ENCODE peak calls at places on chromosomes 5 and 9, in seven cellular contexts. A is OCI-LY7, L is neural progenitor cell, C is HCT116, Z is PC-3, G is MM.1S, F is GM23338. V is an unnamed sample.

GRCh38 chr5:155268770-155269425 is 255.3 kb downstream of the KIF4B start:
- DNase-seq in F (no peak), Z (no peak), G (no peak), C (no peak), A (no peak), L (no peak), V (no peak)

GRCh38 chr9:130531670-130532069 is 47.7 kb upstream of the FUBP3 start:
- DNase-seq in C (no peak), G (no peak), L (no peak), Z (no peak), A (no peak), F (no peak), V (no peak)

GRCh38 chr5:85621668-85622067 is 996.1 kb upstream of the COX7C start:
- DNase-seq in Z (no peak), A (no peak), L (no peak), C (no peak), G (no peak), F (no peak), V (no peak)

GRCh38 chr9:114343471-114344187 is 14.0 kb downstream of the ORM2 start:
- DNase-seq in G (no peak), Z (no peak), F (no peak), A (no peak), L (no peak), C (no peak), V (peak)

GRCh38 chr5:153831976-153832375 is 206.7 kb downstream of the FAM114A2 start:
- DNase-seq in L (peak), C (peak), A (peak), F (peak), G (peak), Z (peak), V (peak)

GRCh38 chr9:37760416-37761165 is 7.0 kb downstream of the TRMT10B start:
- DNase-seq in F (no peak), C (no peak), A (no peak), Z (peak), L (no peak), G (no peak), V (peak)

GRCh38 chr9:122941560-122942234 is 877 bp downstream of the RABGAP1 start:
- DNase-seq in G (peak), C (no peak), L (no peak), Z (peak), F (peak), A (no peak), V (peak)

GRCh38 chr5:152883061-152883460 is 478.0 kb upstream of the NMUR2 start:
- DNase-seq in F (no peak), Z (no peak), C (no peak), G (no peak), A (no peak), L (no peak), V (no peak)

GRCh38 chr9:33860200-33860871 is 43.4 kb downstream of the UBE2R2 start:
- DNase-seq in G (no peak), L (no peak), C (no peak), A (no peak), Z (no peak), F (peak), V (peak)

GRCh38 chr9:121729769-121730168 is 78.3 kb downstream of the DAB2IP start:
- DNase-seq in Z (no peak), A (no peak), L (no peak), C (no peak), G (no peak), F (no peak), V (no peak)

GRCh38 chr5:127392762-127393161 is 102.2 kb downstream of the MEGF10 start:
- DNase-seq in F (no peak), L (no peak), C (no peak), Z (no peak), A (peak), G (peak), V (peak)

GRCh38 chr9:13557724-13558123 is 278.2 kb upstream of the MPDZ start:
- DNase-seq in Z (no peak), A (no peak), C (no peak), F (no peak), L (no peak), G (no peak), V (no peak)

GRCh38 chr9:13445123-13445522 is 165.6 kb upstream of the MPDZ start:
- DNase-seq in L (no peak), F (no peak), A (no peak), G (no peak), C (no peak), Z (no peak), V (no peak)

GRCh38 chr9:98708933-98709911 is at the start of gene GABBR2:
- DNase-seq in L (peak), Z (no peak), F (peak), G (no peak), A (no peak), C (no peak), V (peak)

GRCh38 chr5:89087551-89088318 is 204.8 kb upstream of the MEF2C start:
- DNase-seq in L (peak), C (no peak), A (no peak), G (no peak), Z (no peak), F (peak), V (no peak)

GRCh38 chr5:75510836-75511434 is 494 bp downstream of the CERT1 start:
- DNase-seq in G (peak), L (peak), F (peak), C (no peak), A (peak), Z (peak), V (peak)

GRCh38 chr5:24621809-24622208 is 23.0 kb downstream of the CDH10 start:
- DNase-seq in Z (peak), F (no peak), L (no peak), C (no peak), G (no peak), A (no peak), V (peak)

GRCh38 chr5:154369682-154370081 is 76.1 kb upstream of the SAP30L start:
- DNase-seq in C (no peak), L (no peak), F (peak), Z (no peak), G (no peak), A (no peak), V (peak)

GRCh38 chr5:169670769-169671525 is 33.9 kb downstream of the DOCK2 start:
- DNase-seq in A (no peak), Z (no peak), F (no peak), G (no peak), L (no peak), C (no peak), V (no peak)

GRCh38 chr9:28032178-28032532 is 458.9 kb upstream of the C9orf72 start:
- DNase-seq in G (no peak), C (no peak), F (no peak), L (peak), A (no peak), Z (no peak), V (no peak)

GRCh38 chr9:6757988-6758417 is 230 bp downstream of the KDM4C start:
- DNase-seq in C (no peak), F (peak), G (no peak), A (no peak), Z (no peak), L (no peak), V (no peak)

GRCh38 chr9:121935744-121936143 is 157.4 kb downstream of the TTLL11 start:
- DNase-seq in A (no peak), Z (no peak), F (peak), C (no peak), L (peak), G (no peak), V (no peak)

GRCh38 chr9:18447131-18447530 is 26.8 kb upstream of the ADAMTSL1 start:
- DNase-seq in G (no peak), F (no peak), Z (peak), A (no peak), L (no peak), C (no peak), V (peak)

GRCh38 chr9:86601697-86602096 is 247.5 kb upstream of the TUT7 start:
- DNase-seq in Z (no peak), F (no peak), G (no peak), L (no peak), A (no peak), C (no peak), V (no peak)

GRCh38 chr5:122756263-122756911 is 18.5 kb upstream of the SNX2 start:
- DNase-seq in L (no peak), Z (peak), A (peak), C (no peak), G (no peak), F (no peak), V (peak)

GRCh38 chr5:12292610-12293204 is 388.5 kb upstream of the CTNND2 start:
- DNase-seq in A (peak), L (peak), G (peak), F (peak), C (no peak), Z (peak), V (peak)

GRCh38 chr9:122051401-122052346 is 41.4 kb downstream of the TTLL11 start:
- DNase-seq in F (no peak), L (no peak), Z (no peak), A (no peak), C (no peak), G (no peak), V (peak)

GRCh38 chr5:126965061-126965475 is 65.3 kb downstream of the MARCHF3 start:
- DNase-seq in C (no peak), G (no peak), A (no peak), L (no peak), Z (peak), F (no peak), V (peak)

GRCh38 chr9:86126998-86127972 is 27.9 kb upstream of the GOLM1 start:
- DNase-seq in Z (peak), C (peak), G (peak), L (peak), F (peak), A (no peak), V (peak)

GRCh38 chr9:119902611-119903010 is 533.4 kb upstream of the BRINP1 start:
- DNase-seq in G (no peak), Z (no peak), A (no peak), L (no peak), F (no peak), C (no peak), V (no peak)

GRCh38 chr9:133876144-133876543 is 116.0 kb downstream of the VAV2 start:
- DNase-seq in F (peak), C (no peak), L (peak), A (no peak), G (no peak), Z (no peak), V (no peak)

GRCh38 chr9:78971505-78971904 is 600.3 kb upstream of the TLE4 start:
- DNase-seq in A (no peak), G (no peak), F (peak), L (no peak), Z (no peak), C (no peak), V (no peak)

GRCh38 chr5:117454716-117455212 is 880.1 kb upstream of the SEMA6A start:
- DNase-seq in G (peak), A (peak), Z (peak), F (peak), L (peak), C (peak), V (peak)

DNA sequence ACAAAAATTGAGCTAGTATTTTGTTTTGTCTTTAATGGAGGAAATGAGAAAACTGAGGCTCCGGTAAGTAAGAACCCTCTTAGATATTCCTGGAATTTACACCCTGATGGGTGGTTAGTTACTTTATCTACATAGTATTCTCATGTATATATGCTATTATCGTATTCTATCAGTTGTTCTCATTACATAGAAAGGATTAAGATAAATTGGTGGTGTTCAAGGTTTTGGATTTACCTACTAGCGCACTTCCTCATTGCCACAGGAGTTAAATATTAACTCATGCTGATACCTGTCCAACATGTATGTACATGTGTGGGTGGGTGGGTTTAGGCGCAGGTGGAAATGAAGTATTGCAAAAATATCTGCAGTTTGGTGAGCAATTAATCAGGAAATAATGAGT is 61.1 kb upstream of the IFNE start:
- DNase-seq in G (no peak), C (no peak), A (no peak), Z (no peak), F (peak), L (no peak), V (no peak)
- TF ChIP-seq EZH2phosphoT487 in G (no peak), C (no peak), A (no peak), Z (no peak), F (no peak), L (no peak), V (no peak)

GRCh38 chr5:132772291-132773070 is 4.6 kb downstream of the SEPTIN8 start:
- DNase-seq in G (no peak), A (no peak), L (no peak), Z (no peak), C (no peak), F (no peak), V (no peak)

GRCh38 chr5:132770476-132771159 is 6.4 kb downstream of the SEPTIN8 start:
- DNase-seq in L (peak), Z (no peak), G (no peak), C (no peak), A (no peak), F (no peak), V (peak)

GRCh38 chr5:132773114-132773513 is 3.9 kb downstream of the SEPTIN8 start:
- DNase-seq in C (no peak), G (no peak), F (no peak), A (no peak), Z (no peak), L (no peak), V (no peak)

GRCh38 chr5:132773601-132774355 is 3.3 kb downstream of the SEPTIN8 start:
- DNase-seq in F (no peak), A (no peak), C (no peak), G (no peak), L (no peak), Z (no peak), V (no peak)

DNA sequence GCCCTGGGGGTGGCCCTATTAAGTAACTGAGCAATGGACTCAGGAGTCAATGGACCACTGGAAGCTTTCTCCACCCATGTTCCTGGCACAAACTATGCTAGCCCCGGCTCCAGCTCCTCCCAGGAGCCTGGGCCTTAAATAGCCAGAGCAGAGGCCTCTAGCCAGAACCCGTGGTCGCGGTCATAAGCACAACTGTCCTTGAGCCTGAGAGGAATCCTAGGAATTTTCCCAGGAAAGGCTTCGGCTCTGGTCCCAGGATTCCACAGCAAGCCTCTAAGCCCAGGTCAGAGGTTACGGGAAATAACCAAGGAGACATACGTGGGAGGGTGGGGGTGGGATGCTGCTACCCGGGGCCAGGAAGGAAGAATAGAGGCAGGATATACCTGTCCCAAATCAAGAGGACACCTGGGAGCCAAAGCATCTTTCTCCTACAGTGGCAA is 5.5 kb downstream of the SEPTIN8 start:
- DNase-seq in Z (no peak), L (peak), A (no peak), F (peak), C (no peak), G (no peak), V (peak)
- H3K4me2 ChIP-seq in Z (no peak), L (no peak), A (no peak), F (no peak), C (no peak), G (no peak), V (no peak)

GRCh38 chr9:135993409-135993742 is 32.2 kb upstream of the UBAC1 start:
- DNase-seq in Z (no peak), A (no peak), F (no peak), C (no peak), L (no peak), G (no peak), V (no peak)
- H2AFZ ChIP-seq in Z (peak), A (peak), F (peak), C (no peak), L (no peak), G (no peak), V (peak)

GRCh38 chr5:173911623-173912022 is 23.5 kb downstream of the CPEB4 start:
- DNase-seq in Z (no peak), C (no peak), L (no peak), A (no peak), G (peak), F (no peak), V (no peak)
- TF ChIP-seq EZH2phosphoT487 in Z (no peak), C (no peak), L (no peak), A (no peak), G (no peak), F (no peak), V (no peak)

GRCh38 chr5:5598547-5599113 is 176.2 kb downstream of the ICE1 start:
- DNase-seq in F (peak), Z (peak), L (no peak), A (no peak), G (no peak), C (peak), V (no peak)
- H3K4me2 ChIP-seq in F (no peak), Z (peak), L (no peak), A (no peak), G (no peak), C (peak), V (no peak)

GRCh38 chr5:177350776-177351391 is 584 bp downstream of the LMAN2 start:
- DNase-seq in C (no peak), A (no peak), G (peak), L (no peak), Z (peak), F (no peak), V (peak)
- H2AFZ ChIP-seq in C (no peak), A (peak), G (peak), L (peak), Z (peak), F (peak), V (peak)

GRCh38 chr5:65243161-65243560 is 238.6 kb downstream of the ADAMTS6 start:
- DNase-seq in A (no peak), F (no peak), Z (no peak), C (no peak), L (no peak), G (no peak), V (no peak)
- TF ChIP-seq EZH2phosphoT487 in A (no peak), F (no peak), Z (no peak), C (no peak), L (no peak), G (no peak), V (no peak)

GRCh38 chr9:95171596-95171995 is 145.9 kb downstream of the FANCC start:
- DNase-seq in Z (no peak), A (no peak), C (no peak), G (no peak), F (no peak), L (no peak), V (no peak)
- H3K4me2 ChIP-seq in Z (no peak), A (peak), C (no peak), G (no peak), F (peak), L (no peak), V (no peak)

DNA sequence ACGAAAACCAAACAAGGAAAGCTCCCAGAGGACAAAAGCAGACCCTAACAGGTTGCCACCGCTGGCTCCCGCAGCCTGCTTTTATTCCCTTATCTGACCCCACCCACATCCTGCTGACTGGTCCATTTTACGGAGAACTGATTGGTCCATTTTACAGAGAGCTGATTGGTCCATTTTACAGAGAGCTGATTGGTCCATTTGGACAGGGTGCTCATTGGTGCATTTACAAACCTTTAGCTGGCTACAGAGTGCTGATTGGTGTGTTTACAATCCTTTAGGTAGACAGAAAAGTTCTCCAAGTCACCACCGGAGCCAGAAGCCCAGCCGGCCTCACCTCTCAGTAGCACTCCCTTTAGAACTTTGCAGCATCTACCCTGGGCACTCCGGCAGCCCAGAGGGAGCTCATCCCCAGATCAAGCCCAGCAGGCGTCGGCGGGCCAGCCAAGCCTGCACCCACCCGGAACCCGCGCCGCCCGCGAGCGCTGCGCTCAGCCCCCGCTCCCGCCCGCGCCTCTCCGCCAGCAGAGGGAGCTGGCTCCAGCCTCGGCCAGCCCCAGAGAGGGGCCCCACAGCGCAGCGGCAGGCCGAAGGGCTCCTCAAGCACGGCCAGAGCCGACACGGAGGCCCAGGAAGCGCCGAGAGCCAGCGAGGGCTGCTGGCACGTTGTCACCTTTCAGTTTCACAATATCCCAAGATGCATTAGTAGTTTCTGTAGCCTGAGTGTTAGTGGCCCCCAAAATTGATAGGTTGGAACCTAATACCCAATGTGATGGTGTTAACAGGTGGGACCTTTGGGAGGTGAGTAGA is 35.3 kb upstream of the CLPTM1L start:
- DNase-seq in Z (no peak), G (peak), C (no peak), L (peak), F (peak), A (no peak), V (peak)
- H2AFZ ChIP-seq in Z (no peak), G (peak), C (no peak), L (peak), F (peak), A (no peak), V (peak)

V was measured in GM23248.